ENCODE peak calls at places on chromosomes 13 and 19, in five cellular contexts. One of them, this sample, is unnamed.

GRCh38 chr19:55723491-55723890 is 14.7 kb downstream of the NLRP9 start:
- DNase-seq in astrocyte: no peak
- DNase-seq in A673: no peak
- DNase-seq in H1: no peak
- DNase-seq in AG04450: no peak
- DNase-seq in this sample: no peak

GRCh38 chr13:91398413-91399188 is at the start of gene GPC5:
- DNase-seq in astrocyte: peak
- DNase-seq in A673: peak
- DNase-seq in H1: peak
- DNase-seq in AG04450: no peak
- DNase-seq in this sample: no peak

GRCh38 chr19:12834418-12834943 is at the start of gene RTBDN:
- DNase-seq in astrocyte: no peak
- DNase-seq in A673: peak
- DNase-seq in H1: no peak
- DNase-seq in AG04450: no peak
- DNase-seq in this sample: no peak

GRCh38 chr19:6417713-6418561 is 6.7 kb downstream of the KHSRP start:
- DNase-seq in astrocyte: no peak
- DNase-seq in A673: no peak
- DNase-seq in H1: no peak
- DNase-seq in AG04450: no peak
- DNase-seq in this sample: no peak

GRCh38 chr13:51589793-51590192 is 5.5 kb downstream of the WDFY2 start:
- DNase-seq in astrocyte: no peak
- DNase-seq in A673: no peak
- DNase-seq in H1: no peak
- DNase-seq in AG04450: no peak
- DNase-seq in this sample: no peak

GRCh38 chr19:54106716-54107115 is 4.1 kb downstream of the NDUFA3 start:
- DNase-seq in astrocyte: no peak
- DNase-seq in A673: no peak
- DNase-seq in H1: no peak
- DNase-seq in AG04450: no peak
- DNase-seq in this sample: peak

GRCh38 chr13:105445793-105446192 is 1089.7 kb downstream of the EFNB2 start:
- DNase-seq in astrocyte: no peak
- DNase-seq in A673: no peak
- DNase-seq in H1: no peak
- DNase-seq in AG04450: no peak
- DNase-seq in this sample: no peak

GRCh38 chr13:22960827-22961226 is 220.0 kb upstream of the SGCG start:
- DNase-seq in astrocyte: no peak
- DNase-seq in A673: no peak
- DNase-seq in H1: no peak
- DNase-seq in AG04450: no peak
- DNase-seq in this sample: no peak

GRCh38 chr19:14167013-14167593 is 30.7 kb upstream of the ASF1B start:
- DNase-seq in astrocyte: no peak
- DNase-seq in A673: no peak
- DNase-seq in H1: no peak
- DNase-seq in AG04450: no peak
- DNase-seq in this sample: no peak

GRCh38 chr13:92158335-92158734 is 759.9 kb downstream of the GPC5 start:
- DNase-seq in astrocyte: peak
- DNase-seq in A673: no peak
- DNase-seq in H1: no peak
- DNase-seq in AG04450: no peak
- DNase-seq in this sample: no peak

GRCh38 chr19:55287361-55288079 is 3.7 kb downstream of the BRSK1 start:
- DNase-seq in astrocyte: no peak
- DNase-seq in A673: no peak
- DNase-seq in H1: no peak
- DNase-seq in AG04450: no peak
- DNase-seq in this sample: no peak

GRCh38 chr13:40235160-40235796 is 431.2 kb downstream of the FOXO1 start:
- DNase-seq in astrocyte: peak
- DNase-seq in A673: no peak
- DNase-seq in H1: no peak
- DNase-seq in AG04450: no peak
- DNase-seq in this sample: no peak

GRCh38 chr13:39186205-39186880 is 148.1 kb downstream of the NHLRC3 start:
- DNase-seq in astrocyte: no peak
- DNase-seq in A673: no peak
- DNase-seq in H1: no peak
- DNase-seq in AG04450: no peak
- DNase-seq in this sample: no peak

GRCh38 chr13:106499905-106500304 is 35.6 kb downstream of the EFNB2 start:
- DNase-seq in astrocyte: peak
- DNase-seq in A673: no peak
- DNase-seq in H1: no peak
- DNase-seq in AG04450: no peak
- DNase-seq in this sample: no peak

GRCh38 chr19:31344403-31344802 is 4.8 kb downstream of the TSHZ3 start:
- DNase-seq in astrocyte: no peak
- DNase-seq in A673: no peak
- DNase-seq in H1: no peak
- DNase-seq in AG04450: no peak
- DNase-seq in this sample: no peak

GRCh38 chr13:113863511-113864302 is at the start of gene GAS6:
- DNase-seq in astrocyte: no peak
- DNase-seq in A673: no peak
- DNase-seq in H1: no peak
- DNase-seq in AG04450: no peak
- DNase-seq in this sample: no peak

GRCh38 chr13:24176351-24177101 is 16.0 kb downstream of the SPATA13 start:
- DNase-seq in astrocyte: peak
- DNase-seq in A673: no peak
- DNase-seq in H1: no peak
- DNase-seq in AG04450: no peak
- DNase-seq in this sample: no peak

GRCh38 chr19:55106591-55106990 is 10.8 kb downstream of the PPP1R12C start:
- DNase-seq in astrocyte: no peak
- DNase-seq in A673: no peak
- DNase-seq in H1: no peak
- DNase-seq in AG04450: no peak
- DNase-seq in this sample: peak

GRCh38 chr19:13208131-13208963 is 58.1 kb downstream of the IER2 start:
- DNase-seq in astrocyte: peak
- DNase-seq in A673: peak
- DNase-seq in H1: no peak
- DNase-seq in AG04450: peak
- DNase-seq in this sample: no peak

GRCh38 chr13:39773833-39774232 is 118.4 kb downstream of the COG6 start:
- DNase-seq in astrocyte: peak
- DNase-seq in A673: no peak
- DNase-seq in H1: no peak
- DNase-seq in AG04450: no peak
- DNase-seq in this sample: no peak

GRCh38 chr19:37172368-37173366 is at the start of gene ZNF585A:
- DNase-seq in astrocyte: peak
- DNase-seq in A673: peak
- DNase-seq in H1: peak
- DNase-seq in AG04450: peak
- DNase-seq in this sample: peak
- TF ChIP-seq CTCF in astrocyte: no peak
- TF ChIP-seq CTCF in A673: peak
- TF ChIP-seq CTCF in H1: peak
- TF ChIP-seq CTCF in AG04450: peak
- TF ChIP-seq CTCF in this sample: peak

GRCh38 chr19:2543463-2544442 is 67.8 kb downstream of the GADD45B start:
- DNase-seq in astrocyte: peak
- DNase-seq in A673: peak
- DNase-seq in H1: peak
- DNase-seq in AG04450: peak
- DNase-seq in this sample: peak
- TF ChIP-seq CTCF in astrocyte: no peak
- TF ChIP-seq CTCF in A673: peak
- TF ChIP-seq CTCF in H1: no peak
- TF ChIP-seq CTCF in AG04450: peak
- TF ChIP-seq CTCF in this sample: peak

GRCh38 chr19:4829001-4829712 is 2.4 kb downstream of the TICAM1 start:
- DNase-seq in astrocyte: no peak
- DNase-seq in A673: no peak
- DNase-seq in H1: no peak
- DNase-seq in AG04450: no peak
- DNase-seq in this sample: no peak
- TF ChIP-seq CTCF in astrocyte: no peak
- TF ChIP-seq CTCF in A673: no peak
- TF ChIP-seq CTCF in H1: no peak
- TF ChIP-seq CTCF in AG04450: no peak
- TF ChIP-seq CTCF in this sample: no peak

DNA sequence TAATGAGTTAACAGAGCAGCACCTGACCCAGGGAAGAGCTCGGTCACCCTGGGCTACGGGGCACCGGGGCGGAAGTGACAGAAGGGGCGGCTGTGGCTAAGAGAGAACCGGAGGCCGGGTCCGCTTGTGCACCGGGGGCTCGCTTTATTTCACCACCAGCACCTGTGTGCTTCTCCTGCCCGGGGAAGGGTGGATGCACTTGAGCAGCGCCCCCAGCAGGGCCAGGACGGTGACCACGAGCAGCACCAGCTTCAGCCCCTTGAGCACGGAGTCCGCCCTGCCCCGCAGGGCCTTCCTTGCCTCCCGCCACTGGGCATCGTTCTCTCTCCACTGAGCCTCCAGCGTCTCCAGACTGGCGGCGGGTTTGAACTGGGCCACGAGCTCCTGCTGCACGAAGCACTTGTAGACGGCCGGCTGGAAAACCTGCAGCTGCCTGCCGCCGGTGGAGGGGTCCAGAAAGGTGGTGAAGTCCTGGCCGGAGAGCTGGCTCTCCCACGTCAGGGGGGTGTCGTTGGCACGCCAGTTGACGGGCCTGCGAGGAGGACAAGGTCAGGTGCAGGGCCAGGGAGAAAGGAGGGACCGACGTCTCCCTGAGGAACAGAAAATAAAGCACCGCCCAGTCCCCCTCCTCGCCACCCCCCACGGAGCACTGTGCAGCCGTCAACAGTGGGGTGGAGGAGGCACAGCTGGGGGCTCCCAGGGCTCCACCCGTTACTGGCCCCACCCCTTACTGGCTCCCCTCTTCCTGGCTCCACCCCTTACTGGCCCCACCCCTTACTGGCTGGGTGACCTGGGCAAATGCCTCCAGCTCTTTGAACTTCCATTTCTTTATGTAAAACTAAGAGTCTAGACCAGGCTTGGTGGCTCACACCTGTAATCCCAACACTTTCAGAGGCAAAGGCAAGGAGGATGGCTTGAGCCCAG is 3.6 kb downstream of the FAM187B start:
- DNase-seq in astrocyte: no peak
- DNase-seq in A673: no peak
- DNase-seq in H1: no peak
- DNase-seq in AG04450: no peak
- DNase-seq in this sample: no peak
- TF ChIP-seq CTCF in astrocyte: no peak
- TF ChIP-seq CTCF in A673: no peak
- TF ChIP-seq CTCF in H1: peak
- TF ChIP-seq CTCF in AG04450: no peak
- TF ChIP-seq CTCF in this sample: no peak

DNA sequence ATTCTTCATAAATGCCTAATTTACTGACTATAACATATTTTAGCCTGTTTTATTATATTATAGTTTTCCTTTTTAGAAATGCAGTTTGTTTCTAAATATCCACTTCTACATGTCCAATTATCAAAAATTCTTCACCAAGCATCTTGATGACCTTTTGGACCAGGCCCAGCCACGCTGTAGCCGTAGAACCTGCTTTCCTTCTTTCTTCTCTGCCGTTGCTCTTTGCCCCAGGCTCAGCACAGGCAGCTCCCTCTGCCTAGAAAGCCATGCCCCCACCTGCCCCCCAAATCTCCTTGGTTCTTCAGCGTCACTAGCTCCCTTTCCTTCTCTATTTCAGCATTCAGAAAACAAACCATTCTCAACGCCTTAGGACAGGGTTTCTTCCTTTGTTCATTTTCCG is 65.4 kb downstream of the ESD start:
- DNase-seq in astrocyte: no peak
- DNase-seq in A673: no peak
- DNase-seq in H1: no peak
- DNase-seq in AG04450: no peak
- DNase-seq in this sample: no peak
- TF ChIP-seq CTCF in astrocyte: no peak
- TF ChIP-seq CTCF in A673: no peak
- TF ChIP-seq CTCF in H1: no peak
- TF ChIP-seq CTCF in AG04450: no peak
- TF ChIP-seq CTCF in this sample: no peak

GRCh38 chr13:112842343-112842856 is 126.6 kb upstream of the MCF2L start:
- DNase-seq in astrocyte: peak
- DNase-seq in A673: no peak
- DNase-seq in H1: no peak
- DNase-seq in AG04450: no peak
- DNase-seq in this sample: no peak
- TF ChIP-seq CTCF in astrocyte: no peak
- TF ChIP-seq CTCF in A673: no peak
- TF ChIP-seq CTCF in H1: no peak
- TF ChIP-seq CTCF in AG04450: no peak
- TF ChIP-seq CTCF in this sample: no peak

GRCh38 chr13:42392706-42393572 is 121.0 kb downstream of the AKAP11 start:
- DNase-seq in astrocyte: peak
- DNase-seq in A673: no peak
- DNase-seq in H1: no peak
- DNase-seq in AG04450: no peak
- DNase-seq in this sample: no peak
- TF ChIP-seq CTCF in astrocyte: no peak
- TF ChIP-seq CTCF in A673: no peak
- TF ChIP-seq CTCF in H1: no peak
- TF ChIP-seq CTCF in AG04450: no peak
- TF ChIP-seq CTCF in this sample: no peak

GRCh38 chr13:61466280-61466679 is 50.6 kb upstream of the PCDH20 start:
- DNase-seq in astrocyte: no peak
- DNase-seq in A673: no peak
- DNase-seq in H1: peak
- DNase-seq in AG04450: no peak
- DNase-seq in this sample: no peak
- TF ChIP-seq CTCF in astrocyte: no peak
- TF ChIP-seq CTCF in A673: peak
- TF ChIP-seq CTCF in H1: peak
- TF ChIP-seq CTCF in AG04450: no peak
- TF ChIP-seq CTCF in this sample: peak

DNA sequence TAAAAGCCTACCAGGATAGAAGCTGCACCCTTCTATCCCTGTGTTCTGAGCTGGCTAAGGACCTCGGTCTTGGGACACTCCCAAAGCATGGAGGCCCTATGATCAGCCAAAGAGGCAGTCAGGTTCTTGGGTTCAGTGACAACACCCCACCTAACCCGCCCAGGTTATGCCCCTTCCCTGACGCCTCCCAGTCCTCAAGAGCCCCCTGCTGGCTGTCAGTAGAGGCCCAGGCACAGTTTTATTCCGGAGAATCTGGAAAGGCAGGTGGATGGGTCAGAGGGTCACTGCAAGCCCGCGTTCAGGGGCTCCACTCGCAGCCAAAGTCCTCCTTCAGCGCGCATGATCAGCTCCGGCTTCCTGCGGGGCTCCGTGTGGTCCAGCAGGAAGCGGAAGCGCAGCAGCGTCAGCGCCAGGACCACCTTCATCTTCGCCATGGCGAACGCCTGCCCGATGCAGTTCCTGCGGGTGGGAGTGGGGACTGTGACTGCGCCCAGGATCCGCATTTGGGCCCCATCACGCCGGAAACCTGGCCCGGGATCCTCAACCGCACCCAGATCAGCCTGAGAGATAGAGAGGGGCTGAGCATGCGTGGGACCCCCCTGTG is 22.3 kb downstream of the OR10H3 start:
- DNase-seq in astrocyte: no peak
- DNase-seq in A673: no peak
- DNase-seq in H1: no peak
- DNase-seq in AG04450: no peak
- DNase-seq in this sample: no peak
- TF ChIP-seq CTCF in astrocyte: no peak
- TF ChIP-seq CTCF in A673: peak
- TF ChIP-seq CTCF in H1: no peak
- TF ChIP-seq CTCF in AG04450: no peak
- TF ChIP-seq CTCF in this sample: no peak

This sample was measured in chondrocyte.